ENCODE peak calls at places on chromosome 4, in seven cellular contexts. G is bronchial epithelial cell, R is lower leg skin, S is endothelial cell of umbilical vein, Q is AG10803, D is cardiac muscle cell, O is DND-41. C is an unnamed sample.

GRCh38 chr4:76363556-76364290 is 57.2 kb downstream of the STBD1 start:
- DNase-seq in G (peak), R (no peak), S (no peak), Q (no peak), D (no peak), O (no peak), C (peak)

GRCh38 chr4:6308890-6309643 is 39.4 kb downstream of the WFS1 start:
- DNase-seq in G (no peak), R (no peak), S (peak), Q (no peak), D (peak), O (no peak), C (no peak)

GRCh38 chr4:83269256-83269655 is 15.3 kb downstream of the COQ2 start:
- DNase-seq in G (no peak), R (no peak), S (no peak), Q (peak), D (no peak), O (no peak), C (no peak)

GRCh38 chr4:157265281-157265680 is 44.8 kb downstream of the GRIA2 start:
- DNase-seq in G (peak), R (no peak), S (no peak), Q (no peak), D (peak), O (no peak), C (peak)

GRCh38 chr4:181578911-181579310 is 664.3 kb upstream of the TENM3 start:
- DNase-seq in G (no peak), R (no peak), S (no peak), Q (no peak), D (no peak), O (no peak), C (no peak)

GRCh38 chr4:39353478-39354177 is 12.5 kb downstream of the RFC1 start:
- DNase-seq in G (peak), R (no peak), S (peak), Q (peak), D (no peak), O (peak), C (no peak)

GRCh38 chr4:170271723-170272122 is 182.0 kb upstream of the AADAT start:
- DNase-seq in G (no peak), R (no peak), S (no peak), Q (no peak), D (no peak), O (no peak), C (no peak)

GRCh38 chr4:6019316-6020263 is 1.4 kb upstream of the C4orf50 start:
- DNase-seq in G (peak), R (peak), S (peak), Q (peak), D (peak), O (peak), C (peak)

GRCh38 chr4:169351860-169352259 is 81.1 kb upstream of the SH3RF1 start:
- DNase-seq in G (no peak), R (no peak), S (peak), Q (no peak), D (no peak), O (no peak), C (peak)

GRCh38 chr4:24583451-24584174 is 741 bp downstream of the DHX15 start:
- DNase-seq in G (peak), R (peak), S (peak), Q (peak), D (peak), O (peak), C (peak)

GRCh38 chr4:138090145-138090917 is 151.8 kb downstream of the SLC7A11 start:
- DNase-seq in G (peak), R (peak), S (peak), Q (peak), D (peak), O (peak), C (peak)

GRCh38 chr4:81963506-81964020 is 410.2 kb downstream of the HNRNPD start:
- DNase-seq in G (no peak), R (no peak), S (no peak), Q (no peak), D (no peak), O (no peak), C (no peak)

GRCh38 chr4:122341906-122342305 is 36.9 kb upstream of the ADAD1 start:
- DNase-seq in G (peak), R (no peak), S (no peak), Q (peak), D (no peak), O (no peak), C (peak)

GRCh38 chr4:3318561-3319021 is 25.8 kb downstream of the RGS12 start:
- DNase-seq in G (no peak), R (no peak), S (no peak), Q (no peak), D (peak), O (no peak), C (no peak)

GRCh38 chr4:38144029-38144428 is 183.8 kb downstream of the PTTG2 start:
- DNase-seq in G (no peak), R (no peak), S (no peak), Q (peak), D (no peak), O (no peak), C (no peak)

GRCh38 chr4:2409381-2409783 is 9.1 kb downstream of the ZFYVE28 start:
- DNase-seq in G (no peak), R (no peak), S (no peak), Q (no peak), D (no peak), O (no peak), C (no peak)

GRCh38 chr4:6362243-6362885 is 92.7 kb downstream of the WFS1 start:
- DNase-seq in G (no peak), R (no peak), S (no peak), Q (no peak), D (no peak), O (no peak), C (no peak)

GRCh38 chr4:85909851-85910250 is 434.9 kb downstream of the ARHGAP24 start:
- DNase-seq in G (no peak), R (no peak), S (no peak), Q (no peak), D (no peak), O (no peak), C (no peak)

GRCh38 chr4:161850631-161851030 is 313.2 kb downstream of the FSTL5 start:
- DNase-seq in G (no peak), R (no peak), S (no peak), Q (no peak), D (no peak), O (no peak), C (no peak)

GRCh38 chr4:109043286-109043685 is 259.2 kb downstream of the COL25A1 start:
- DNase-seq in G (no peak), R (no peak), S (no peak), Q (no peak), D (no peak), O (no peak), C (no peak)

GRCh38 chr4:99087887-99088484 is 602 bp downstream of the ADH5 start:
- DNase-seq in G (peak), R (peak), S (peak), Q (peak), D (peak), O (peak), C (peak)

GRCh38 chr4:38387348-38387747 is 276.7 kb upstream of the KLF3 start:
- DNase-seq in G (peak), R (peak), S (no peak), Q (peak), D (peak), O (no peak), C (no peak)

GRCh38 chr4:7291372-7292135 is 99.2 kb downstream of the SORCS2 start:
- DNase-seq in G (no peak), R (no peak), S (no peak), Q (no peak), D (no peak), O (no peak), C (no peak)

GRCh38 chr4:25950476-25951389 is 36.7 kb downstream of the SMIM20 start:
- DNase-seq in G (no peak), R (no peak), S (no peak), Q (no peak), D (no peak), O (no peak), C (no peak)

DNA sequence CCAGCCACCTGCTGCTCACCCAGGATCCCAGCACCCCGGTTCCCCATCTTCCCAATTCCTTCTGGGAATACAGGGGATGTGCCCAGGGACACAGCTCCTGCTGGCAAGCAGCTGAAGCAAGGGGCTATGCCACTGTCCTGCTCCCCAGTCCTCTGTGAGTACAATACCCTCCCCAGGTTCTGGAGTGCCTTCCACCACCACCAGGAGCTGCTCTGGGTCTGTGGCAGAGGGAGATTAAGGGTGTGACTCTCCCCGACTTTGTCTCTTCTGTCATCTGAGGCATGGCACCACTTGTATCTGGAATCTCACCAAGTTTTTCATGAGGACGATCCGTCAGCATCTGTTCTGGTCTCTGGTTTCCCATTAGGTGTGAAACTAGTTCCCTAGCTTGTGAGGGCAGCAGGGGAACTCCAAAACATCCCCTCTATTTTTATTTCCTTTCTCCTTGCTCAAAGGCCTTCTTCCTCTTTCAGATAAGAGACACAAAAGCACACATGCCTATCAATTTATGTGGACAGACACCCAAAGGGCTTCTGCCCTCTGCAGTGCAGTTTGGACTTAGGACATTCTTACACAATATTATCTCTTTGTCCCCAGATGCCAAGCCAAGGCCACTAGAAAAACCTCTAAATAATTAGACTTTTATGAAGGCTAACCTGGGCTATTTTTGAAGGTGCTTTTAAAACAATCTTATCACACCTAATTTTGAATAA is 26.8 kb downstream of the MGST2 start:
- DNase-seq in G (no peak), R (no peak), S (peak), Q (no peak), D (peak), O (no peak), C (no peak)
- TF ChIP-seq CTCF in G (peak), R (no peak), S (peak), Q (peak), D (peak), O (peak), C (no peak)

GRCh38 chr4:129371901-129372300 is 275.9 kb downstream of the C4orf33 start:
- DNase-seq in G (no peak), R (no peak), S (no peak), Q (peak), D (no peak), O (no peak), C (no peak)
- H3K4me3 ChIP-seq in G (no peak), R (no peak), S (no peak), Q (no peak), D (no peak), O (no peak), C (no peak)

GRCh38 chr4:30380404-30380998 is 339.7 kb upstream of the PCDH7 start:
- DNase-seq in G (peak), R (no peak), S (peak), Q (peak), D (peak), O (peak), C (peak)
- TF ChIP-seq CTCF in G (peak), R (no peak), S (peak), Q (peak), D (peak), O (peak), C (peak)

GRCh38 chr4:153474251-153474650 is 8.1 kb downstream of the TMEM131L start:
- DNase-seq in G (no peak), R (no peak), S (no peak), Q (no peak), D (no peak), O (no peak), C (no peak)
- H3K4me3 ChIP-seq in G (no peak), R (no peak), S (no peak), Q (no peak), D (no peak), O (peak), C (no peak)

DNA sequence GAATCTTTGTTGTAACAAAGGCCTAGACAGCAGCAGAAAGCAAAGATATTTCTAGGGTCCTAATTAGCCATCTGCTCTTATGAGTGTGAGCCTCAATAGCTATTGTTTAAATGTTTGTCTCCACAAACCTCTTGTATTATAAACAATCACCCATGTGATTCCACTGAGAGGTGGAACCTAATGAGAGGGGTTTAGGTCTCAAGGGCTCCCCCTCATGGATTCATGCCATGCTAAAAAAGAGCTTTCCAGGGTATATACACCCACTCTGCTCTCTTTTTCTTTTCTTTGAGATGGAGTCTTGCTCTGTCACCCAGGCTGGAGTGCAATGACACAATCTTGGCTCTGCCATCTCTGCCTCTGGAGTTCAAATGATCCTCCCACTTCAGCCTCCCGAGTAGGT is 42.1 kb downstream of the TRIM61 start:
- DNase-seq in G (no peak), R (no peak), S (no peak), Q (no peak), D (no peak), O (no peak), C (no peak)
- TF ChIP-seq CTCF in G (no peak), R (no peak), S (no peak), Q (no peak), D (no peak), O (no peak), C (no peak)

DNA sequence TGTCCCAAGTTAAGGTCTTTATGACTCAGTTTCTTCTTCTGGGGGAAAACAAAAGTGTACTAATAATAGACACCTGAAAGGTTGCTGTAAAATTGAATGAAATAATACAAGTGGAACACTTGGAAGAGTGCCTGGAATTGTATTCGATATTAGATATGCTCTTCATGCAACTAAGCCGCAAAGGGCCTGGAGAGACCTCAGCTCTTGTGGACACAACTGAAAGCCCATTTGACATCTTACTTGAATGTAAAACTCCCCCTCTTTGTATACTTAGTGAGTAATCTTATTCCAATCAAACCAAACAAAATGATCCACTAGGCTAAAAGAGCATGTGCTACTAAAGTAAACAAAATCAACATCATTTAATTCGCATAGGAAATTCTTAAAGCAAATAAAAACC is 516 bp upstream of the MAP9 start:
- DNase-seq in G (peak), R (no peak), S (no peak), Q (no peak), D (no peak), O (no peak), C (peak)
- H3K4me3 ChIP-seq in G (peak), R (no peak), S (no peak), Q (no peak), D (no peak), O (no peak), C (peak)

DNA sequence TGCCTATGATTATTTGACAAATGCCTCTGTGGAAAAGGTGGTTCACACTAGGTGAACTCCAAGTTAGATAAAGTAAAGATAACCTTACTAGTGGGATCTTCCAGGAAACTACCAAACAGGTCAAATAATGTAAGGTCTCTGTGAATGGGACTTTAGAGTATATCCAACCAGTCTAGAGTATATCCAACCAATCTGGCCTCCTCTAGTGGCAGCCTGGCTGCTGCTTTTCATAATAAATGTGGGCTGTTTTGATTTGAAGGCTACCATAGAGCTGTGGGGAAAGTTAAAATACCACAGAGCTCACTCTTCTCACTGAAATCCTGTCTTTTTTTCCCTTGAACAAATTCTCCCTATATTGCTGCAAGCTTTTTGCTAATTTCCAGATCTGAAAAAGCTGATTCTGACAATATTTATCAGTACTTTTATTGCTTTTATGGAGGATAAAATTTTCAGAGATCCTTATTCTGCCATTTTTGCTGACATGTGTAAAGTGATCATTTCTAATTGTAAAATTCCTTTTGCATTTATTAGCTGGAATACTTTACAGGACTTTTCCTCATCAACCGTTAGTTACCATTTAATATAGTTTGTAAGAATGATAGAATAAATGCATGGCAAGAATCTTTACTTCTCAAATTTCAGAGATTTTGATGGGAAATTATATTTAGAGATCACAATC is 111.3 kb downstream of the TET2 start:
- DNase-seq in G (no peak), R (no peak), S (no peak), Q (no peak), D (no peak), O (no peak), C (no peak)
- TF ChIP-seq CTCF in G (peak), R (no peak), S (no peak), Q (no peak), D (no peak), O (no peak), C (no peak)